ENCODE peak calls at places on chromosome 7, in six cellular contexts. Z is fibroblast of the conjunctiva; Y is posterior cingulate gyrus; C is activated CD8-positive, alpha-beta memory T cell treated with anti-CD3 and anti-CD28 coated beads for 4 hours; E is NCI-H2081 treated with DMSO at 0.1 percent for 48 hours; N is central memory CD4-positive, alpha-beta T cell. M is an unnamed sample.

GRCh38 chr7:123431075-123431614 is 103.2 kb downstream of the IQUB start:
- DNase-seq in Z (no peak), Y (no peak), C (no peak), E (no peak), N (no peak), M (no peak)

GRCh38 chr7:80785961-80786360 is 132.9 kb downstream of the SEMA3C start:
- DNase-seq in Z (peak; percentile 52), Y (no peak), C (no peak), E (no peak), N (no peak), M (no peak)

GRCh38 chr7:16504019-16504418 is 22.6 kb upstream of the LRRC72 start:
- DNase-seq in Z (no peak), Y (no peak), C (no peak), E (no peak), N (no peak), M (no peak)

GRCh38 chr7:120809260-120809659 is 48.7 kb downstream of the TSPAN12 start:
- DNase-seq in Z (no peak), Y (no peak), C (no peak), E (no peak), N (no peak), M (no peak)

GRCh38 chr7:101953248-101953819 is 135.9 kb downstream of the CUX1 start:
- DNase-seq in Z (peak; percentile 47), Y (no peak), C (no peak), E (no peak), N (no peak), M (no peak)

GRCh38 chr7:134722786-134723322 is 56.6 kb upstream of the CALD1 start:
- DNase-seq in Z (no peak), Y (no peak), C (no peak), E (no peak), N (no peak), M (no peak)

GRCh38 chr7:44325811-44326241 is 432 bp upstream of the CAMK2B start:
- DNase-seq in Z (no peak), Y (no peak), C (no peak), E (no peak), N (no peak), M (no peak)

GRCh38 chr7:144529269-144529926 is 125.9 kb upstream of the NOBOX start:
- DNase-seq in Z (no peak), Y (no peak), C (no peak), E (no peak), N (no peak), M (no peak)

GRCh38 chr7:39615350-39615975 is 7.9 kb upstream of the RALA start:
- DNase-seq in Z (no peak), Y (no peak), C (no peak), E (no peak), N (no peak), M (no peak)

GRCh38 chr7:72244826-72245398 is 167.2 kb downstream of the CALN1 start:
- DNase-seq in Z (no peak), Y (no peak), C (no peak), E (no peak), N (no peak), M (no peak)

GRCh38 chr7:80294321-80294720 is 159.7 kb downstream of the GNAI1 start:
- DNase-seq in Z (no peak), Y (no peak), C (no peak), E (no peak), N (no peak), M (no peak)

GRCh38 chr7:100446040-100446439 is 9.7 kb upstream of the PPP1R35 start:
- DNase-seq in Z (no peak), Y (no peak), C (no peak), E (no peak), N (no peak), M (no peak)

GRCh38 chr7:154568346-154568745 is 434.6 kb downstream of the PAXIP1 start:
- DNase-seq in Z (no peak), Y (no peak), C (no peak), E (no peak), N (no peak), M (no peak)

GRCh38 chr7:5711419-5711818 is 70.0 kb downstream of the RNF216 start:
- DNase-seq in Z (no peak), Y (no peak), C (no peak), E (no peak), N (no peak), M (no peak)

GRCh38 chr7:1935176-1936005 is 265.3 kb downstream of the ELFN1 start:
- DNase-seq in Z (no peak), Y (no peak), C (no peak), E (no peak), N (no peak), M (no peak)

GRCh38 chr7:134714791-134715190 is 64.6 kb upstream of the CALD1 start:
- DNase-seq in Z (no peak), Y (no peak), C (no peak), E (no peak), N (no peak), M (no peak)

GRCh38 chr7:2195403-2196246 is 37.1 kb downstream of the MAD1L1 start:
- DNase-seq in Z (no peak), Y (peak; percentile 45), C (no peak), E (no peak), N (no peak), M (no peak)

GRCh38 chr7:81327468-81327867 is 408.6 kb upstream of the SEMA3C start:
- DNase-seq in Z (no peak), Y (no peak), C (no peak), E (no peak), N (no peak), M (no peak)

GRCh38 chr7:149569025-149569725 is 71.6 kb upstream of the ZNF746 start:
- DNase-seq in Z (no peak), Y (no peak), C (no peak), E (no peak), N (no peak), M (no peak)

GRCh38 chr7:27560706-27561235 is 101.9 kb downstream of the HIBADH start:
- DNase-seq in Z (peak; percentile 16), Y (no peak), C (no peak), E (no peak), N (no peak), M (no peak)

M was measured in posterior vena cava.